ENCODE peak calls at places on chromosome 22, in four cellular contexts. R is NCI-H1930, M is fibroblast of lung, A is Peyer's patch. O is an unnamed sample.

GRCh38 chr22:38316340-38317236 is 645 bp downstream of the CSNK1E start:
- DNase-seq in R (no peak), A (peak), M (peak), O (peak)

GRCh38 chr22:33329398-33329797 is 271.2 kb upstream of the SYN3 start:
- DNase-seq in R (no peak), M (no peak), A (no peak), O (no peak)

GRCh38 chr22:36387664-36387913 is 178 bp downstream of the MYH9 start:
- DNase-seq in M (no peak), R (no peak), A (no peak), O (no peak)

GRCh38 chr22:28768701-28769393 is 3.6 kb upstream of the CCDC117 start:
- DNase-seq in R (no peak), M (no peak), A (no peak), O (no peak)

GRCh38 chr22:24751518-24751917 is 23.0 kb downstream of the PIWIL3 start:
- DNase-seq in M (no peak), A (no peak), R (no peak), O (no peak)

GRCh38 chr22:45903355-45904149 is 73.4 kb downstream of the WNT7B start:
- DNase-seq in R (no peak), M (peak), A (no peak), O (no peak)

GRCh38 chr22:44351685-44352377 is 39.1 kb upstream of the SHISAL1 start:
- DNase-seq in A (no peak), R (no peak), M (peak), O (no peak)

GRCh38 chr22:47178339-47178738 is 415.9 kb downstream of the TBC1D22A start:
- DNase-seq in R (no peak), A (no peak), M (no peak), O (no peak)

GRCh38 chr22:33677536-33677935 is 242.7 kb downstream of the LARGE1 start:
- DNase-seq in M (no peak), R (no peak), A (no peak), O (no peak)

GRCh38 chr22:41127447-41127846 is 35.1 kb downstream of the EP300 start:
- DNase-seq in A (no peak), M (no peak), R (no peak), O (no peak)

GRCh38 chr22:37135023-37135422 is 14.7 kb downstream of the IL2RB start:
- DNase-seq in A (no peak), M (no peak), R (no peak), O (no peak)

O was measured in caudate nucleus.